ENCODE peak calls at places on chromosomes 4 and X, in seven cellular contexts. V, A, K, C, Q, L and F are unnamed samples.

GRCh38 chr4:89906787-89907521 is 12.3 kb downstream of the MMRN1 start:
- DNase-seq in C (peak), A (no peak), L (no peak), K (no peak), Q (no peak), V (peak), F (peak)

GRCh38 chr4:153997506-153997905 is 208.6 kb upstream of the SFRP2 start:
- DNase-seq in V (no peak), L (no peak), A (no peak), C (no peak), Q (no peak), K (no peak), F (no peak)

GRCh38 chr4:147927377-147928137 is 195.7 kb downstream of the ARHGAP10 start:
- DNase-seq in L (peak), A (no peak), V (no peak), Q (no peak), K (peak), C (peak), F (no peak)

GRCh38 chrX:44422631-44423030 is 79.2 kb upstream of the EFHC2 start:
- DNase-seq in L (peak), K (no peak), A (no peak), Q (no peak), C (no peak), V (no peak), F (no peak)

GRCh38 chr4:186553717-186554116 is 1.6 kb downstream of the MTNR1A start:
- DNase-seq in K (no peak), A (peak), L (no peak), C (peak), Q (no peak), V (no peak), F (no peak)

GRCh38 chrX:34294665-34295064 is 162.6 kb upstream of the FAM47A start:
- DNase-seq in C (no peak), A (no peak), V (no peak), K (no peak), L (no peak), Q (no peak), F (no peak)

GRCh38 chrX:103461156-103461555 is 58.1 kb downstream of the RAB40A start:
- DNase-seq in V (no peak), A (no peak), C (no peak), Q (no peak), L (peak), K (no peak), F (no peak)

GRCh38 chrX:15915959-15916703 is 61.5 kb upstream of the AP1S2 start:
- DNase-seq in L (no peak), K (peak), A (no peak), C (peak), Q (no peak), V (no peak), F (no peak)

GRCh38 chr4:75705198-75705712 is 19.1 kb upstream of the USO1 start:
- DNase-seq in Q (peak), A (peak), C (peak), K (no peak), V (peak), L (no peak), F (no peak)

GRCh38 chr4:109969909-109970308 is 57.2 kb downstream of the EGF start:
- DNase-seq in K (no peak), A (no peak), V (no peak), L (no peak), Q (no peak), C (no peak), F (no peak)

GRCh38 chr4:153188966-153189801 is 15.1 kb upstream of the TRIM2 start:
- DNase-seq in K (peak), A (no peak), Q (no peak), L (no peak), V (no peak), C (no peak), F (no peak)

GRCh38 chr4:109016200-109016599 is 253.3 kb upstream of the ETNPPL start:
- DNase-seq in A (no peak), K (no peak), Q (no peak), L (no peak), V (no peak), C (no peak), F (no peak)

GRCh38 chr4:34422472-34422871 is 1821.8 kb downstream of the ARAP2 start:
- DNase-seq in K (no peak), L (peak), C (no peak), V (no peak), A (no peak), Q (no peak), F (no peak)

GRCh38 chr4:8254076-8254475 is 15.5 kb upstream of the HTRA3 start:
- DNase-seq in Q (no peak), L (no peak), C (no peak), K (no peak), V (no peak), A (no peak), F (peak)

GRCh38 chr4:139025841-139026240 is 10.3 kb downstream of the NOCT start:
- DNase-seq in A (no peak), K (peak), C (no peak), Q (no peak), L (no peak), V (no peak), F (no peak)

GRCh38 chr4:75834095-75834771 is 68.0 kb downstream of the PPEF2 start:
- DNase-seq in V (no peak), K (no peak), Q (no peak), L (no peak), C (no peak), A (no peak), F (no peak)

GRCh38 chrX:139826065-139827044 is 106.5 kb downstream of the ATP11C start:
- DNase-seq in V (no peak), Q (no peak), L (peak), C (no peak), A (no peak), K (peak), F (no peak)

GRCh38 chr4:31458813-31459212 is 738.6 kb downstream of the PCDH7 start:
- DNase-seq in L (no peak), Q (no peak), C (no peak), A (no peak), K (no peak), V (no peak), F (no peak)

GRCh38 chr4:77240469-77241066 is 83.6 kb downstream of the CCNG2 start:
- DNase-seq in L (peak), Q (peak), V (peak), A (peak), C (peak), K (peak), F (peak)

GRCh38 chr4:143202824-143203223 is 18.1 kb downstream of the USP38 start:
- DNase-seq in A (no peak), K (no peak), L (peak), C (no peak), Q (no peak), V (no peak), F (peak)

GRCh38 chr4:100188829-100189228 is 1.4 kb downstream of the DDIT4L start:
- DNase-seq in C (no peak), A (no peak), V (no peak), L (no peak), Q (no peak), K (no peak), F (no peak)

GRCh38 chr4:150988238-150988637 is 26.8 kb downstream of the LRBA start:
- DNase-seq in V (no peak), C (no peak), L (no peak), K (no peak), A (no peak), Q (no peak), F (no peak)

GRCh38 chr4:88097301-88097700 is 61.1 kb downstream of the ABCG2 start:
- DNase-seq in V (no peak), C (no peak), A (no peak), Q (no peak), L (peak), K (peak), F (peak)

GRCh38 chr4:44493924-44494323 is 45.3 kb upstream of the KCTD8 start:
- DNase-seq in L (peak), K (no peak), V (peak), Q (no peak), A (peak), C (peak), F (no peak)

GRCh38 chr4:60657041-60657440 is 543.1 kb upstream of the ADGRL3 start:
- DNase-seq in C (peak), K (peak), A (no peak), L (peak), Q (no peak), V (no peak), F (no peak)
- H2BK5ac ChIP-seq in C (no peak), K (peak), A (no peak), L (no peak), Q (no peak), V (no peak), F (no peak)

DNA sequence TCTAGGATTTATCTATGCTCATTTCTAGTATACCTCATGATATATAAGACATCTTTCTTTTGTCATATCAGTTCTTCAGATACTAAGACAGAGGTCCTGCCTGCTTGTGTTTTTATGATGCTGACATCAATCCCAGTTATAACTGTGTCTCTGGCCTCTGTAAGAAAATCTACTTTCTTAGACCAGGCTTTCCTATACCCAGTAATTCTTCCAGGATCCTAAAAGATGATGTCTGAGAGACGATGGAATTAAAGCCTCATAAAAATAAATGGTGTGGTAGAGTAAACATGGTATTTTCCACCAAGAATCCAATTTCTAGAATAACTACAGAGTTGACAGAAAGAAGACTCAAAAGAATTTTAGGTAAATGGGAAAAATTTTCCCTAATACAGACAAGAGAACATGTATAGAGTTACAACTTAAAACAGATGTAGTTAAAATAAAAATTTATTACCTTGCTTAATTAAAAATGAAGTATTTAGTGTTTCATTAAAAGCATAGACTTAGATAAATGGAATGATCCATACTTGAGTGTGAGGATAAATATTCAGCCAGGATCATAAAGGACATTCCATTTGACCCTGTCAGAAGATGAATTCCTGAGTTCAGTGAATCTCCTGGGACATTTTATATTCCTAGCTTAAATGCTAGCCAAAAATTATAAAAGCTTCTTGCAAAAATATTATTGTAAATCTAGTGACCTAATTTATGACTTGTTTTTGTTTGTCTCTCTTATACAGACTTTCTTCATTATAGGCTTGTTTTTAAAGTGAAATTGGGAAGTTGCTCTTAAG is 137.4 kb downstream of the PDLIM5 start:
- DNase-seq in Q (no peak), V (no peak), K (no peak), C (no peak), L (no peak), A (no peak), F (no peak)
- H2BK5ac ChIP-seq in Q (no peak), V (no peak), K (no peak), C (no peak), L (no peak), A (no peak), F (no peak)

GRCh38 chrX:13690836-13691235 is 1.9 kb downstream of the RAB9A start:
- DNase-seq in C (peak), Q (no peak), V (no peak), K (no peak), A (no peak), L (no peak), F (peak)

GRCh38 chrX:13688772-13689518 is at the start of gene RAB9A:
- DNase-seq in V (peak), C (peak), L (peak), Q (peak), K (peak), A (peak), F (peak)

GRCh38 chrX:13689519-13690211 is 737 bp downstream of the RAB9A start:
- DNase-seq in C (peak), K (peak), L (peak), V (no peak), Q (no peak), A (no peak), F (peak)

GRCh38 chrX:13687203-13687602 is 1.7 kb upstream of the RAB9A start:
- DNase-seq in A (no peak), Q (no peak), C (no peak), K (no peak), V (no peak), L (no peak), F (no peak)

GRCh38 chrX:13688384-13688771 is 550 bp upstream of the RAB9A start:
- DNase-seq in A (no peak), L (no peak), V (no peak), K (no peak), C (no peak), Q (no peak), F (no peak)
- H2BK5ac ChIP-seq in A (no peak), L (no peak), V (no peak), K (no peak), C (no peak), Q (no peak), F (no peak)

DNA sequence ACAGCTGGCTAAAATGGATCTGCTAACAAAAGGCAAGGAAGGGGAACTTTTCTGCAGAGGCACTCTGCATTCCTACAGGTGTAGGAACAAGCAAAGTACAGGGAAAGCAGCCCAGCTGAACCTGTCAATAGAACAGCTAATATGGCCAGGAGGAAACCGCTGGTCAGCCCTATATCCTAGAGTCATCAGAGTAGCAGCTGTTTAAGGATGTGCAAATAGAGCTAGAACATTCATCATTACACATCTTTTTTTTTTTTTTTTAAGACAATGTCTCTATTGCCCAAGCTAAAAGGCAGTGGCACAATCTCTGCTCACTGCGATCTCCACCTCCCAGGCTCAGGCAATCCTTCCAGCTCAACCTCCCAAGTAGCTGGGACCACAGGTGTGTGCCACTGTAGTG is 163.0 kb downstream of the BTC start:
- DNase-seq in V (no peak), Q (no peak), L (peak), C (no peak), A (no peak), K (no peak), F (no peak)
- H2BK5ac ChIP-seq in V (no peak), Q (no peak), L (no peak), C (no peak), A (no peak), K (no peak), F (no peak)

GRCh38 chr4:98568896-98569663 is 89.3 kb downstream of the TSPAN5 start:
- DNase-seq in C (no peak), L (no peak), A (no peak), V (no peak), K (no peak), Q (no peak), F (no peak)

GRCh38 chr4:98567611-98568010 is 90.8 kb downstream of the TSPAN5 start:
- DNase-seq in C (no peak), Q (no peak), L (no peak), A (no peak), K (no peak), V (no peak), F (no peak)

GRCh38 chr4:98565646-98566403 is 92.6 kb downstream of the TSPAN5 start:
- DNase-seq in K (no peak), Q (no peak), A (no peak), L (no peak), V (no peak), C (no peak), F (no peak)

GRCh38 chr4:98564847-98565246 is 93.6 kb downstream of the TSPAN5 start:
- DNase-seq in Q (no peak), C (no peak), K (no peak), A (no peak), L (no peak), V (no peak), F (no peak)

GRCh38 chr4:98566491-98567008 is 91.9 kb downstream of the TSPAN5 start:
- DNase-seq in Q (no peak), A (no peak), K (peak), V (no peak), C (peak), L (peak), F (no peak)
- H2BK5ac ChIP-seq in Q (no peak), A (no peak), K (no peak), V (no peak), C (no peak), L (no peak), F (no peak)

GRCh38 chrX:7891928-7892327 is 35.3 kb downstream of the PNPLA4 start:
- DNase-seq in A (no peak), K (no peak), V (no peak), C (no peak), L (no peak), Q (no peak), F (no peak)
- H2BK5ac ChIP-seq in A (no peak), K (no peak), V (no peak), C (no peak), L (no peak), Q (no peak), F (no peak)

GRCh38 chr4:18816228-18816891 is 794.8 kb upstream of the LCORL start:
- DNase-seq in Q (no peak), K (no peak), A (no peak), L (no peak), V (no peak), C (no peak), F (no peak)
- H2BK5ac ChIP-seq in Q (no peak), K (no peak), A (no peak), L (no peak), V (no peak), C (no peak), F (no peak)

GRCh38 chr4:37584530-37585060 is 101.6 kb downstream of the RELL1 start:
- DNase-seq in K (no peak), V (no peak), A (no peak), C (no peak), L (no peak), Q (no peak), F (no peak)

GRCh38 chr4:37590016-37590415 is 96.2 kb downstream of the RELL1 start:
- DNase-seq in V (no peak), A (no peak), Q (no peak), K (no peak), C (no peak), L (no peak), F (no peak)

GRCh38 chr4:37588150-37588549 is 98.0 kb downstream of the RELL1 start:
- DNase-seq in C (no peak), Q (no peak), L (no peak), V (no peak), K (no peak), A (no peak), F (no peak)

GRCh38 chr4:37586194-37586593 is 100.0 kb downstream of the RELL1 start:
- DNase-seq in Q (no peak), L (no peak), V (no peak), C (no peak), A (no peak), K (no peak), F (no peak)

GRCh38 chr4:37584087-37584486 is 102.1 kb downstream of the RELL1 start:
- DNase-seq in K (no peak), Q (no peak), C (no peak), V (no peak), A (no peak), L (no peak), F (peak)
- H2BK5ac ChIP-seq in K (no peak), Q (no peak), C (no peak), V (no peak), A (no peak), L (no peak), F (no peak)